ENCODE peak calls at places on chromosome 11, in four cellular contexts. O, K, R and X are unnamed samples.

GRCh38 chr11:3855808-3856491 is 486 bp downstream of the STIM1 start:
- DNase-seq in O (peak), K (no peak), R (no peak), X (no peak)

GRCh38 chr11:129414144-129414876 is 38.7 kb downstream of the BARX2 start:
- DNase-seq in O (no peak), K (no peak), R (no peak), X (no peak)

GRCh38 chr11:78256962-78257361 is 68.2 kb downstream of the USP35 start:
- DNase-seq in O (no peak), K (no peak), R (no peak), X (peak)

GRCh38 chr11:44475114-44475686 is 90.3 kb upstream of the CD82 start:
- DNase-seq in O (no peak), K (no peak), R (no peak), X (no peak)

GRCh38 chr11:30786392-30787120 is 200.4 kb upstream of the MPPED2 start:
- DNase-seq in O (no peak), K (peak), R (no peak), X (no peak)

GRCh38 chr11:14891143-14892035 is 642 bp downstream of the CYP2R1 start:
- DNase-seq in O (peak), K (no peak), R (no peak), X (peak)

GRCh38 chr11:26276798-26277424 is 55.0 kb upstream of the ANO3 start:
- DNase-seq in O (peak), K (peak), R (no peak), X (peak)

GRCh38 chr11:110075822-110076208 is 17.4 kb upstream of the ZC3H12C start:
- DNase-seq in O (no peak), K (no peak), R (no peak), X (no peak)

GRCh38 chr11:46064221-46064620 is 57.0 kb downstream of the PHF21A start:
- DNase-seq in O (no peak), K (no peak), R (no peak), X (no peak)

GRCh38 chr11:24233041-24233440 is 263.8 kb upstream of the LUZP2 start:
- DNase-seq in O (no peak), K (no peak), R (no peak), X (no peak)

GRCh38 chr11:84870486-84870885 is 756.7 kb downstream of the DLG2 start:
- DNase-seq in O (no peak), K (no peak), R (no peak), X (no peak)

GRCh38 chr11:128765571-128766530 is 72.0 kb downstream of the FLI1 start:
- DNase-seq in O (no peak), K (no peak), R (no peak), X (no peak)

GRCh38 chr11:976431-977160 is 50.9 kb downstream of the AP2A2 start:
- DNase-seq in O (no peak), K (no peak), R (no peak), X (peak)

GRCh38 chr11:11661356-11662040 is 39.7 kb upstream of the GALNT18 start:
- DNase-seq in O (peak), K (no peak), R (no peak), X (no peak)

GRCh38 chr11:122748968-122749687 is 89.2 kb upstream of the CRTAM start:
- DNase-seq in O (no peak), K (no peak), R (peak), X (no peak)
- TF ChIP-seq NR2C2 in O (no peak), K (no peak), R (no peak), X (no peak)

DNA sequence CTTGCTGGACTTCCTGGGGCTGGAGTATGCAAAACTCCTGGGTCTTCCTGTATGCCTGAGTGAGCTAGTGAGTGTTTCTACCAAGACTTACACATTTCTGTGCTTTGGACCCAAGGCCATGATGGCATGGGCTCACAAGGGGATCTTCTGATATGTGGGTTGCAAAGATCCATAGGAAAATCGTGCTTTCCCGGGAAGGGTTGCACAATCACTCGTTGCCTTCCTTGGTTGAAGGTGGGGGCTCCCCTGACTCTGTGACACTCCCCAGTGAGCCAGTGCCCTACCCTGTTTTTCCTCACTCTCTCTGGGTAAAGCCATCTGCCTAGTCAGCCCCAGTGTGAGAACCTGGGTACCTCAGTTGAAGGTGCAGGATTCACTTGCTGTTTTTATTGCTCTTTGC is 114.0 kb upstream of the CCDC179 start:
- DNase-seq in O (no peak), K (no peak), R (no peak), X (no peak)
- TF ChIP-seq MAX in O (no peak), K (no peak), R (no peak), X (no peak)

GRCh38 chr11:36249271-36249670 is 40.0 kb downstream of the COMMD9 start:
- DNase-seq in O (no peak), K (no peak), R (no peak), X (no peak)
- TF ChIP-seq NR2C2 in O (no peak), K (no peak), R (no peak), X (no peak)

DNA sequence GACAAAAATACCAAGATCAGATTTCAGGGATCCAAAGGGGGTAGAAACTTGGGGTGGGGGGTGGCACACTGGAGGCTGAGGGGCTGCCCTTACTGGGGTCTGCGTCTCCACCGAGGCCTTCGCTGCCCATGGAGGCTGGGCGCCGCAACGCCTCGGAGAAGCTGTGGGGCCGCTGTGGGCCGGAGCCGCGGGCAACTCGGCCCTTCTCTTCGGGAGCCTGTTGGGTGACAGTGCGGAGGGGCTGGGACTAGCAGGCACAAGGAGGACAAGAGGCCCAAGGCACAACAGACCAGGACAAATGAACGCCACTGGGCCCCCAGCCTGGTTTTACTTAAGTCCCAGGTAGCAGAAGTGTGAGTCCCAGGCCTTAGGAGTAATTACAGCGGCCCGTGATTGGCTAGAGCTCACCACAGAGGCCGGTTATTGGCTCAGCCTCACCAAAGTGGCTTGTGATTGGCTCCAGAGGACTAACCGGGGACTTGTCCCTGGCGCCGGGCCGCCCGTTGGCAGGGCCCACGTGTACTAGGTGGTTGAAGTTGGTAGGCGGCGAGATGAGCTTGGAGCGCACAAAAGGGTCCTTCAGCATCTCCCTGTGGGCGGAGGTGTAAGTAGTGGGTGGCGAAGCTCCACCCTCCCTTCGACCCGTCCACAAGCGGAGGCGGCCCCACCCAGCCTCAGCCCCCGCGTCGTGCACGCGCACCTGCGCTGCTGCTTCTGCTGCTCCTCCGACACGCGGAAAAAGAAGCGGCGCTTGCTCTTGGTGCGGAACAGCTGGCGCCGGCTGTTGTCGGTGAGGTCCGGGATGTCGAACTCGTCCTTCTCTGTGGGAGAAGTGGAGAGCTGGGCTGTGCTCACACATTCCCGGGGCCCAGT is 16.5 kb upstream of the MEN1 start:
- DNase-seq in O (no peak), K (no peak), R (no peak), X (no peak)
- TF ChIP-seq MAX in O (no peak), K (no peak), R (no peak), X (no peak)

GRCh38 chr11:33040127-33040861 is 922 bp downstream of the TCP11L1 start:
- DNase-seq in O (no peak), K (no peak), R (no peak), X (peak)
- TF ChIP-seq NR2C2 in O (no peak), K (no peak), R (no peak), X (no peak)

GRCh38 chr11:74278721-74279148 is 32.7 kb downstream of the P4HA3 start:
- DNase-seq in O (no peak), K (no peak), R (no peak), X (no peak)
- TF ChIP-seq MAX in O (no peak), K (no peak), R (no peak), X (no peak)

DNA sequence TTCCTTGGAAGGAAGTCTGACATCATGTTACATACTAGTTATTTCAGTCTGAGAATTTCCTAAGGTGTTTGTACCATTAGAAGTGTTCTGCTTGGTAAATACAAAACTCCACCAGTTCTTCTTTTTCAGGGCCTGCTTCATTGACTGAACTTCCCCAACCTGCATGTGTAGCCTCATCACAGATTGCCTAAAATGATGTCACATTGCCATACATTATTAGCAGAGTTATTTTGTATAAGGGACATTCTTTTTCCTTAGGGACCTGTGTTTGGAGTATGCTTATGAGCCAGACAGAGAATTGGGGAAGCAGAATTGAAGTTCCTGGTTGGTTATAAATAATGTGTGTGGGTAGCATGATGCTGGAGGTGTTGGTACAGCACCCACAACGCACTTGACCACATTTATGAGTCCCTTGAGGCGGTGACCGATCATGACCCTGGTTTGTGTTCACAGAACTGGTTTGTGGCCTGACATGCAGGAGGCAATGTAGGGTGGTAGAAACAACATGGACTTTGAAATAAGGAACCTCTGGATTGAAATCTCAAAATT is 16.4 kb upstream of the MMP7 start:
- DNase-seq in O (no peak), K (no peak), R (peak), X (no peak)
- TF ChIP-seq NR2C2 in O (no peak), K (no peak), R (no peak), X (no peak)

GRCh38 chr11:94805994-94806393 is 37.8 kb downstream of the AMOTL1 start:
- DNase-seq in O (no peak), K (no peak), R (no peak), X (no peak)

GRCh38 chr11:94802501-94802900 is 34.3 kb downstream of the AMOTL1 start:
- DNase-seq in O (no peak), K (no peak), R (no peak), X (no peak)

GRCh38 chr11:94801866-94802460 is 33.8 kb downstream of the AMOTL1 start:
- DNase-seq in O (no peak), K (no peak), R (no peak), X (no peak)

GRCh38 chr11:94804874-94805273 is 36.7 kb downstream of the AMOTL1 start:
- DNase-seq in O (no peak), K (no peak), R (no peak), X (no peak)

DNA sequence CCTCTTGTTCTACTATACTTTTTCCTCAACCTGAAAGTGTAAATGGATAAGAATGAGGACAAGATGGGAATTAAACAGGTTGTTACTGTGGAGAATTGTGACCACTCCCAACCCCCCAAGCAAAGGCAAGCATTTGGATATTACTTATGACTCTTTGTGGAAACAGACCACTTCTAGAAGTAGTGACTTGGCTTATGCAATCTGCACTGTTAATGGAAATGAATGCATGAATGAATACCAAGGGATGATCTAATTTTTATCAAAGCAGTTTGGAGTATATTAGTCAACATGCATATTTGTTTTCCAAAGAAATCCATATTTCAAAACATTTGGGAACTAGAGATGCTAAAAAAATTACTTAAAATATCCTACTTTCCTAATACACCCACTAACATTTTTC is 35.3 kb downstream of the AMOTL1 start:
- DNase-seq in O (no peak), K (no peak), R (no peak), X (no peak)
- TF ChIP-seq MAX in O (no peak), K (no peak), R (no peak), X (no peak)

GRCh38 chr11:4881188-4881587 is 512 bp upstream of the OR51T1 start:
- DNase-seq in O (no peak), K (no peak), R (no peak), X (no peak)
- TF ChIP-seq NR2C2 in O (no peak), K (no peak), R (no peak), X (no peak)

GRCh38 chr11:35619030-35619753 is 932 bp downstream of the FJX1 start:
- DNase-seq in O (peak), K (no peak), R (no peak), X (peak)

GRCh38 chr11:35622070-35622469 is 3.8 kb downstream of the FJX1 start:
- DNase-seq in O (no peak), K (peak), R (no peak), X (no peak)

GRCh38 chr11:35621620-35622019 is 3.4 kb downstream of the FJX1 start:
- DNase-seq in O (no peak), K (no peak), R (no peak), X (no peak)

GRCh38 chr11:35618497-35619029 is 303 bp downstream of the FJX1 start:
- DNase-seq in O (no peak), K (no peak), R (no peak), X (peak)

DNA sequence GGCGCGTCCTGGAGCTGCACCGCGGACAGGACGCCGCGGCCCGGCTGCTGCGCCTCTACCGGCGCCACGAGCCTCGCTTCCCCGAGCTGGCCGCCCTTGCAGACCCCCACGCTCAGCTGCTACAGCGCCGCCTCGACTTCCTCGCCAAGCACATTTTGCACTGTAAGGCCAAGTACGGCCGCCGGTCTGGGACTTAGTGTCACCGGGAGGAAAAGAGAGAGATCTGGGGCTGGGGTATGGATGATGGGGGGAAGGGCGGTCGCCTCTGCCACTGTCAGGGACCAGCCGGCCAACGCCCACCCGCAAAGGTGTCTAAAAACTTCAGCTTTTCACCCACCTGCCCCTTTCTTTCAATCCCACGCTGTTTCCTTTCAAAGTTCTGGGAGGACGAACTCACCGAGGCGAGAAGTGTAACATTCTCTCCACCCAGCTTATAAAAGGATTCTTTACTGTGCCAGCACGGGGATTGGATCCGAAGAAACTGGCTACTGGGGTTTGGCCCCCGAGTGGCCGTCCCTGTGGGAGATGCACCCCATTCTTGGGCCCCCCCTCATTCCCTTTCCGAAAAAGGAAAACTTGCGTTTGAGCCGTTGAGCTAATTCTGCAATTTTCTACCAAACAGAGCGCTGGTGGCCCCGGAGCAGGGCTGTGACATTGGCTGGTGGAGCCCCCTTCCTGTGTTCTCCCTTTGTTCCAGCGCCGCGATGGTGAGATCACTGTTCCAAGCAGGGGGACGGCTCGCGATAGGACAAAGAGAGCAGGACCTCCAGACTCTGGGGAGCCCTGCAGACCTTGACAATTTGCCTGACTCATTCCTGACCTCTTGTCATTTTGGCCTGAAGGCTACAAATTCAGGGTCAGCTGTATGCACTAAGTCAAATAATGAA is 1.7 kb downstream of the FJX1 start:
- DNase-seq in O (peak), K (peak), R (no peak), X (peak)
- TF ChIP-seq MAX in O (no peak), K (no peak), R (no peak), X (no peak)